ENCODE peak calls at places on chromosomes 2 and 18, in five cellular contexts. One of them, this sample, is unnamed.

GRCh38 chr2:26184555-26185303 is 11.8 kb downstream of the GAREM2 start:
- DNase-seq in GM20000: peak
- DNase-seq in fibroblast of the aortic adventitia: peak
- DNase-seq in GM12865: peak
- DNase-seq in Calu3: peak
- DNase-seq in this sample: peak

GRCh38 chr2:166614027-166614426 is 120.0 kb upstream of the SCN7A start:
- DNase-seq in GM20000: no peak
- DNase-seq in fibroblast of the aortic adventitia: no peak
- DNase-seq in GM12865: no peak
- DNase-seq in Calu3: no peak
- DNase-seq in this sample: no peak

GRCh38 chr2:180038997-180039396 is 31.9 kb upstream of the CWC22 start:
- DNase-seq in GM20000: no peak
- DNase-seq in fibroblast of the aortic adventitia: peak
- DNase-seq in GM12865: no peak
- DNase-seq in Calu3: no peak
- DNase-seq in this sample: no peak

GRCh38 chr2:85134255-85135065 is 1.3 kb downstream of the TCF7L1 start:
- DNase-seq in GM20000: peak
- DNase-seq in fibroblast of the aortic adventitia: peak
- DNase-seq in GM12865: no peak
- DNase-seq in Calu3: no peak
- DNase-seq in this sample: peak

GRCh38 chr2:109446531-109447131 is 167.1 kb downstream of the SEPTIN10 start:
- DNase-seq in GM20000: no peak
- DNase-seq in fibroblast of the aortic adventitia: no peak
- DNase-seq in GM12865: no peak
- DNase-seq in Calu3: no peak
- DNase-seq in this sample: no peak

GRCh38 chr2:99867690-99868089 is 274.7 kb downstream of the AFF3 start:
- DNase-seq in GM20000: no peak
- DNase-seq in fibroblast of the aortic adventitia: no peak
- DNase-seq in GM12865: no peak
- DNase-seq in Calu3: peak
- DNase-seq in this sample: no peak

GRCh38 chr2:159131882-159132281 is 154.6 kb downstream of the WDSUB1 start:
- DNase-seq in GM20000: no peak
- DNase-seq in fibroblast of the aortic adventitia: peak
- DNase-seq in GM12865: no peak
- DNase-seq in Calu3: no peak
- DNase-seq in this sample: no peak

GRCh38 chr2:86703704-86704370 is 16.3 kb upstream of the RMND5A start:
- DNase-seq in GM20000: no peak
- DNase-seq in fibroblast of the aortic adventitia: peak
- DNase-seq in GM12865: no peak
- DNase-seq in Calu3: peak
- DNase-seq in this sample: no peak

GRCh38 chr18:38297910-38298309 is 732.3 kb upstream of the CELF4 start:
- DNase-seq in GM20000: no peak
- DNase-seq in fibroblast of the aortic adventitia: no peak
- DNase-seq in GM12865: no peak
- DNase-seq in Calu3: no peak
- DNase-seq in this sample: no peak

GRCh38 chr18:79947054-79947755 is 4.2 kb downstream of the SLC66A2 start:
- DNase-seq in GM20000: no peak
- DNase-seq in fibroblast of the aortic adventitia: peak
- DNase-seq in GM12865: no peak
- DNase-seq in Calu3: no peak
- DNase-seq in this sample: no peak

GRCh38 chr18:60935046-60935445 is 398.2 kb upstream of the CDH20 start:
- DNase-seq in GM20000: no peak
- DNase-seq in fibroblast of the aortic adventitia: peak
- DNase-seq in GM12865: no peak
- DNase-seq in Calu3: no peak
- DNase-seq in this sample: no peak

GRCh38 chr2:127176371-127177311 is 43.5 kb downstream of the CYP27C1 start:
- DNase-seq in GM20000: no peak
- DNase-seq in fibroblast of the aortic adventitia: peak
- DNase-seq in GM12865: no peak
- DNase-seq in Calu3: no peak
- DNase-seq in this sample: no peak

GRCh38 chr2:20210462-20210861 is 14.5 kb downstream of the SDC1 start:
- DNase-seq in GM20000: no peak
- DNase-seq in fibroblast of the aortic adventitia: no peak
- DNase-seq in GM12865: no peak
- DNase-seq in Calu3: no peak
- DNase-seq in this sample: no peak

GRCh38 chr2:6916736-6917070 is 509 bp upstream of the RNF144A start:
- DNase-seq in GM20000: no peak
- DNase-seq in fibroblast of the aortic adventitia: no peak
- DNase-seq in GM12865: no peak
- DNase-seq in Calu3: no peak
- DNase-seq in this sample: no peak

GRCh38 chr2:6919912-6920905 is 3.0 kb downstream of the RNF144A start:
- DNase-seq in GM20000: no peak
- DNase-seq in fibroblast of the aortic adventitia: no peak
- DNase-seq in GM12865: no peak
- DNase-seq in Calu3: no peak
- DNase-seq in this sample: no peak

GRCh38 chr2:6917071-6917760 is at the start of gene RNF144A:
- DNase-seq in GM20000: peak
- DNase-seq in fibroblast of the aortic adventitia: peak
- DNase-seq in GM12865: peak
- DNase-seq in Calu3: peak
- DNase-seq in this sample: peak

GRCh38 chr2:6916224-6916623 is 988 bp upstream of the RNF144A start:
- DNase-seq in GM20000: no peak
- DNase-seq in fibroblast of the aortic adventitia: no peak
- DNase-seq in GM12865: no peak
- DNase-seq in Calu3: no peak
- DNase-seq in this sample: no peak

GRCh38 chr2:6917761-6918421 is 679 bp downstream of the RNF144A start:
- DNase-seq in GM20000: no peak
- DNase-seq in fibroblast of the aortic adventitia: no peak
- DNase-seq in GM12865: no peak
- DNase-seq in Calu3: peak
- DNase-seq in this sample: no peak
- TF ChIP-seq CTCF in GM20000: no peak
- TF ChIP-seq CTCF in fibroblast of the aortic adventitia: no peak
- TF ChIP-seq CTCF in GM12865: no peak
- TF ChIP-seq CTCF in Calu3: no peak
- TF ChIP-seq CTCF in this sample: no peak

GRCh38 chr2:101188683-101189405 is 37.7 kb upstream of the TBC1D8 start:
- DNase-seq in GM20000: no peak
- DNase-seq in fibroblast of the aortic adventitia: peak
- DNase-seq in GM12865: no peak
- DNase-seq in Calu3: peak
- DNase-seq in this sample: no peak
- TF ChIP-seq CTCF in GM20000: no peak
- TF ChIP-seq CTCF in fibroblast of the aortic adventitia: peak
- TF ChIP-seq CTCF in GM12865: peak
- TF ChIP-seq CTCF in Calu3: no peak
- TF ChIP-seq CTCF in this sample: peak

GRCh38 chr18:54043484-54044256 is 180.8 kb downstream of the MBD2 start:
- DNase-seq in GM20000: no peak
- DNase-seq in fibroblast of the aortic adventitia: peak
- DNase-seq in GM12865: no peak
- DNase-seq in Calu3: no peak
- DNase-seq in this sample: no peak
- TF ChIP-seq CTCF in GM20000: no peak
- TF ChIP-seq CTCF in fibroblast of the aortic adventitia: peak
- TF ChIP-seq CTCF in GM12865: no peak
- TF ChIP-seq CTCF in Calu3: no peak
- TF ChIP-seq CTCF in this sample: no peak

GRCh38 chr2:115119086-115119485 is 676.6 kb downstream of the DPP10 start:
- DNase-seq in GM20000: no peak
- DNase-seq in fibroblast of the aortic adventitia: no peak
- DNase-seq in GM12865: no peak
- DNase-seq in Calu3: no peak
- DNase-seq in this sample: no peak

GRCh38 chr2:115124817-115125216 is 682.4 kb downstream of the DPP10 start:
- DNase-seq in GM20000: no peak
- DNase-seq in fibroblast of the aortic adventitia: no peak
- DNase-seq in GM12865: no peak
- DNase-seq in Calu3: no peak
- DNase-seq in this sample: no peak

GRCh38 chr2:115118306-115118705 is 675.9 kb downstream of the DPP10 start:
- DNase-seq in GM20000: no peak
- DNase-seq in fibroblast of the aortic adventitia: no peak
- DNase-seq in GM12865: no peak
- DNase-seq in Calu3: no peak
- DNase-seq in this sample: no peak

GRCh38 chr2:115122701-115123100 is 680.3 kb downstream of the DPP10 start:
- DNase-seq in GM20000: no peak
- DNase-seq in fibroblast of the aortic adventitia: no peak
- DNase-seq in GM12865: no peak
- DNase-seq in Calu3: no peak
- DNase-seq in this sample: no peak
- TF ChIP-seq CTCF in GM20000: no peak
- TF ChIP-seq CTCF in fibroblast of the aortic adventitia: no peak
- TF ChIP-seq CTCF in GM12865: no peak
- TF ChIP-seq CTCF in Calu3: no peak
- TF ChIP-seq CTCF in this sample: no peak

GRCh38 chr2:9287400-9288059 is 80.9 kb downstream of the ASAP2 start:
- DNase-seq in GM20000: no peak
- DNase-seq in fibroblast of the aortic adventitia: peak
- DNase-seq in GM12865: no peak
- DNase-seq in Calu3: peak
- DNase-seq in this sample: no peak
- TF ChIP-seq CTCF in GM20000: no peak
- TF ChIP-seq CTCF in fibroblast of the aortic adventitia: no peak
- TF ChIP-seq CTCF in GM12865: no peak
- TF ChIP-seq CTCF in Calu3: no peak
- TF ChIP-seq CTCF in this sample: no peak

GRCh38 chr2:54161660-54162059 is 46.2 kb downstream of the ACYP2 start:
- DNase-seq in GM20000: no peak
- DNase-seq in fibroblast of the aortic adventitia: peak
- DNase-seq in GM12865: no peak
- DNase-seq in Calu3: no peak
- DNase-seq in this sample: no peak
- TF ChIP-seq CTCF in GM20000: no peak
- TF ChIP-seq CTCF in fibroblast of the aortic adventitia: peak
- TF ChIP-seq CTCF in GM12865: no peak
- TF ChIP-seq CTCF in Calu3: no peak
- TF ChIP-seq CTCF in this sample: no peak

GRCh38 chr2:11124760-11125068 is 30.6 kb upstream of the SLC66A3 start:
- DNase-seq in GM20000: no peak
- DNase-seq in fibroblast of the aortic adventitia: no peak
- DNase-seq in GM12865: no peak
- DNase-seq in Calu3: no peak
- DNase-seq in this sample: no peak
- TF ChIP-seq CTCF in GM20000: no peak
- TF ChIP-seq CTCF in fibroblast of the aortic adventitia: no peak
- TF ChIP-seq CTCF in GM12865: no peak
- TF ChIP-seq CTCF in Calu3: no peak
- TF ChIP-seq CTCF in this sample: no peak